ENCODE peak calls at places on chromosomes 4 and X, in eight cellular contexts. E, G, L, F, Y, H, T and I are unnamed samples.

GRCh38 chrX:92249125-92249524 is 469.9 kb downstream of the PCDH11X start:
- DNase-seq in Y (no peak), T (no peak), G (no peak), F (no peak), L (no peak), E (no peak), H (no peak), I (no peak)

GRCh38 chr4:183141997-183142396 is 42.9 kb downstream of the WWC2 start:
- DNase-seq in H (no peak), F (no peak), T (no peak), L (no peak), Y (no peak), E (no peak), G (no peak), I (no peak)

GRCh38 chr4:101252721-101253120 is 94.6 kb downstream of the PPP3CA start:
- DNase-seq in T (no peak), H (no peak), G (no peak), Y (no peak), F (no peak), E (no peak), L (no peak), I (peak)

GRCh38 chr4:40685300-40685699 is 55.6 kb upstream of the RBM47 start:
- DNase-seq in Y (no peak), G (peak), H (no peak), T (no peak), L (no peak), E (no peak), F (peak), I (peak)

GRCh38 chr4:80010316-80010715 is 62.7 kb downstream of the ANTXR2 start:
- DNase-seq in L (no peak), T (no peak), F (no peak), H (no peak), G (no peak), E (no peak), Y (no peak), I (no peak)

GRCh38 chrX:103248553-103248952 is 6.4 kb downstream of the TCEAL8 start:
- DNase-seq in L (no peak), H (peak), F (peak), T (no peak), G (peak), Y (no peak), E (no peak), I (peak)

GRCh38 chr4:112130903-112131302 is 14.4 kb upstream of the FAM241A start:
- DNase-seq in Y (no peak), L (no peak), H (no peak), E (no peak), G (no peak), F (peak), T (no peak), I (peak)

GRCh38 chrX:74449937-74450330 is 28.6 kb downstream of the SLC16A2 start:
- DNase-seq in G (peak), H (no peak), E (no peak), Y (no peak), T (no peak), F (peak), L (no peak), I (peak)

GRCh38 chr4:1711906-1712215 is 258 bp downstream of the SLBP start:
- DNase-seq in T (no peak), F (no peak), Y (no peak), L (no peak), H (no peak), G (peak), E (no peak), I (no peak)